ENCODE peak calls at places on chromosome 13, in five cellular contexts. G is stimulated activated CD4-positive, alpha-beta T cell treated with anti-CD3 and anti-CD28 coated beads, Interleukin-2, amount 100 ng/mL, for 48 hours; J is omental fat pad; K is activated T-helper 1 cell treated with Interleukin-2 at 50 U/mL for 16 hours; T is BE2C. R is an unnamed sample.

GRCh38 chr13:73222627-73223026 is 163.8 kb downstream of the KLF5 start:
- DNase-seq in G (no peak), J (no peak), K (no peak), T (no peak), R (no peak)

GRCh38 chr13:19767966-19768365 is 14.8 kb downstream of the PSPC1 start:
- DNase-seq in G (no peak), J (no peak), K (no peak), T (no peak), R (no peak)

GRCh38 chr13:40164137-40164536 is 502.3 kb downstream of the FOXO1 start:
- DNase-seq in G (no peak), J (no peak), K (no peak), T (no peak), R (no peak)

GRCh38 chr13:63161219-63161618 is 1745.6 kb upstream of the PCDH20 start:
- DNase-seq in G (no peak), J (no peak), K (no peak), T (no peak), R (no peak)

GRCh38 chr13:45434556-45435371 is 16.6 kb upstream of the SLC25A30 start:
- DNase-seq in G (no peak), J (no peak), K (no peak), T (no peak), R (no peak)

GRCh38 chr13:108304170-108305068 is 34.9 kb downstream of the TNFSF13B start:
- DNase-seq in G (no peak), J (no peak), K (no peak), T (no peak), R (no peak)

GRCh38 chr13:30038884-30039283 is 188.5 kb upstream of the UBL3 start:
- DNase-seq in G (no peak), J (no peak), K (no peak), T (no peak), R (no peak)

GRCh38 chr13:43558942-43559341 is 227.8 kb downstream of the ENOX1 start:
- DNase-seq in G (no peak), J (no peak), K (no peak), T (no peak), R (no peak)

GRCh38 chr13:110700186-110700585 is 5.7 kb downstream of the CARS2 start:
- DNase-seq in G (no peak), J (no peak), K (no peak), T (no peak), R (no peak)